ENCODE peak calls at places on chromosome 13, in four cellular contexts. One of them, this sample, is unnamed.

GRCh38 chr13:101346942-101347728 is 69.2 kb downstream of the NALCN start:
- DNase-seq in testis: no peak
- DNase-seq in Peyer's patch: no peak
- DNase-seq in H1: no peak
- DNase-seq in this sample: no peak

GRCh38 chr13:24709186-24709913 is 29.1 kb downstream of the ATP12A start:
- DNase-seq in testis: no peak
- DNase-seq in H1: no peak
- DNase-seq in Peyer's patch: peak; percentile 34
- DNase-seq in this sample: no peak

GRCh38 chr13:101384929-101385328 is 31.4 kb downstream of the NALCN start:
- DNase-seq in H1: no peak
- DNase-seq in Peyer's patch: no peak
- DNase-seq in testis: no peak
- DNase-seq in this sample: no peak

GRCh38 chr13:29162638-29163037 is 342.5 kb downstream of the MTUS2 start:
- DNase-seq in testis: no peak
- DNase-seq in H1: no peak
- DNase-seq in Peyer's patch: no peak
- DNase-seq in this sample: no peak

GRCh38 chr13:109301711-109302110 is 484.7 kb downstream of the IRS2 start:
- DNase-seq in Peyer's patch: no peak
- DNase-seq in testis: no peak
- DNase-seq in H1: no peak
- DNase-seq in this sample: no peak

GRCh38 chr13:39159393-39159792 is 121.1 kb downstream of the NHLRC3 start:
- DNase-seq in testis: no peak
- DNase-seq in Peyer's patch: no peak
- DNase-seq in H1: no peak
- DNase-seq in this sample: no peak

GRCh38 chr13:106104281-106104901 is 431.1 kb downstream of the EFNB2 start:
- DNase-seq in Peyer's patch: no peak
- DNase-seq in testis: no peak
- DNase-seq in H1: no peak
- DNase-seq in this sample: no peak

GRCh38 chr13:27359203-27359821 is 65.1 kb upstream of the GTF3A start:
- DNase-seq in H1: no peak
- DNase-seq in testis: peak; percentile 81
- DNase-seq in Peyer's patch: peak; percentile 64
- DNase-seq in this sample: peak; percentile 85

GRCh38 chr13:26459276-26460131 is 98.0 kb upstream of the WASF3 start:
- DNase-seq in H1: no peak
- DNase-seq in Peyer's patch: no peak
- DNase-seq in testis: no peak
- DNase-seq in this sample: peak; percentile 30

GRCh38 chr13:65926750-65927171 is 1303.4 kb downstream of the PCDH9 start:
- DNase-seq in H1: peak; percentile 29
- DNase-seq in Peyer's patch: no peak
- DNase-seq in testis: no peak
- DNase-seq in this sample: peak; percentile 2

GRCh38 chr13:23979361-23980159 is 82.3 kb upstream of the C1QTNF9B start:
- DNase-seq in H1: no peak
- DNase-seq in testis: peak; percentile 72
- DNase-seq in Peyer's patch: peak; percentile 23
- DNase-seq in this sample: peak; percentile 9

GRCh38 chr13:65085977-65086376 is 2144.2 kb downstream of the PCDH9 start:
- DNase-seq in Peyer's patch: no peak
- DNase-seq in H1: no peak
- DNase-seq in testis: no peak
- DNase-seq in this sample: no peak

GRCh38 chr13:104683789-104684188 is 1617.6 kb upstream of the SLC10A2 start:
- DNase-seq in H1: no peak
- DNase-seq in testis: no peak
- DNase-seq in Peyer's patch: no peak
- DNase-seq in this sample: no peak

GRCh38 chr13:43831088-43831487 is 44.3 kb upstream of the ENOX1 start:
- DNase-seq in testis: no peak
- DNase-seq in H1: no peak
- DNase-seq in Peyer's patch: no peak
- DNase-seq in this sample: no peak

GRCh38 chr13:100434010-100434763 is 154.4 kb downstream of the GGACT start:
- DNase-seq in H1: no peak
- DNase-seq in Peyer's patch: no peak
- DNase-seq in testis: no peak
- DNase-seq in this sample: no peak

GRCh38 chr13:77047649-77048343 is 20.8 kb upstream of the FBXL3 start:
- DNase-seq in H1: no peak
- DNase-seq in Peyer's patch: no peak
- DNase-seq in testis: no peak
- DNase-seq in this sample: no peak

GRCh38 chr13:111186305-111186930 is 71.3 kb downstream of the ARHGEF7 start:
- DNase-seq in Peyer's patch: no peak
- DNase-seq in testis: no peak
- DNase-seq in H1: no peak
- DNase-seq in this sample: no peak

GRCh38 chr13:111184685-111185401 is 69.7 kb downstream of the ARHGEF7 start:
- DNase-seq in Peyer's patch: peak; percentile 88
- DNase-seq in H1: no peak
- DNase-seq in testis: no peak
- DNase-seq in this sample: no peak

GRCh38 chr13:111183087-111183645 is 68.1 kb downstream of the ARHGEF7 start:
- DNase-seq in H1: no peak
- DNase-seq in testis: no peak
- DNase-seq in Peyer's patch: no peak
- DNase-seq in this sample: no peak

GRCh38 chr13:111181977-111182376 is 66.9 kb downstream of the ARHGEF7 start:
- DNase-seq in testis: no peak
- DNase-seq in Peyer's patch: no peak
- DNase-seq in H1: no peak
- DNase-seq in this sample: no peak

DNA sequence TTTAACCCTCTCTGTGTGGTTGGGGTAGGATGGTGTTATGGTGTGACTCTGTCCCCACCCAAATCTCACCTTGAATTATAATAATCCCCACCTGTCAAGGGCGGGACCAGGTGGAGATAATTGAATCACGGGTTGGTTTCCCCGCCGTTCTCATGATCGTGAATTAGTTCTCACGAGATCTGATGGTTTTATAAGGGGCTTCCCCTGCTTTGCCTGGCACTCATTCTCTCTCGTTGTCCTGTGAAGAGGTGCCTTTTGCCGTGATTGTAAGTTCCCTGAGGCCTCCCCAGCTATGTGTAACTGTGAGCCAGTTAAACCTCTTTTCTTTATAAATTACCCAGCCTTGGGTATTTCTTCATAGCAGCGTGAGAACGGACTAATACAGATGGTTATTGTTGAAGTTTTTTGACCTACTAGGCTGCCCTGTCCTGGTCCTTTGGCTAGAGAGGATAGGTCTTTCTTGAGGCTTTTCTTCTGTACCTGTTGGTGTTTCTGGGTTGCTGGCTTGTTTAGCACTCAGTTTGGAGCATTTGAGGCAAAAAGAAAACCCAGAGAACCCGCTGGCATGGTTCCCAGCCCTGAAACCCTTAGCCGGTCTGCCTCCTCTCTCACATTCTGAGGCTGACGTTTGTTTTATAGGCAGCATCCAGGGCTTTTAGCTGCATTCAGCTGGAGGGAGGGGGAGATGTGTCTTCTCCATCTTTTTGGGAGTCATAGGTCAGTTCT is 69.0 kb downstream of the ARHGEF7 start:
- DNase-seq in H1: no peak
- DNase-seq in testis: no peak
- DNase-seq in Peyer's patch: no peak
- DNase-seq in this sample: no peak
- TF ChIP-seq POLR2A in H1: no peak
- TF ChIP-seq POLR2A in testis: no peak
- TF ChIP-seq POLR2A in Peyer's patch: no peak
- TF ChIP-seq POLR2A in this sample: no peak

GRCh38 chr13:45336025-45336800 is 4.8 kb downstream of the TPT1 start:
- DNase-seq in H1: no peak
- DNase-seq in testis: no peak
- DNase-seq in Peyer's patch: no peak
- DNase-seq in this sample: no peak
- TF ChIP-seq POLR2A in H1: peak; percentile 86
- TF ChIP-seq POLR2A in testis: no peak
- TF ChIP-seq POLR2A in Peyer's patch: no peak
- TF ChIP-seq POLR2A in this sample: peak; percentile 31

DNA sequence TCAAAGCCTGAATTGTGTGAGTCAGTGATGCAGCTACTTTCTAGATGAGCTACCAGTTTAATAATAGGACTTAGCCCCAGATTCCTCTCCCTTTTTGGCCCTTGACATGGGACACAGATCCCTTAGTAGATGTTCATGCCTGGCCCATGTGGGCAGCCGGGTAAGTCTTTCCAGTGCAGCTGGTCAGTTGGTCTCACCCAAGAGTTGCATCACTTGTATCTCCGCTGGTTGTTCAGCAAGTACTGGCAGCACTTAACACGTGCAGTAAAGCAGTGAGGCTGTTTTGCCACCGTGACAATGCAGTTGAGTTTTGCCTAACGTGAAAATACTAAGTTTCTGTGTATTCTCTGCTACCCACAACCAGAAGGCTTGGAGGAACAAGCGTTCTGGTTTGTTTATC is 50.1 kb downstream of the ARHGEF7 start:
- DNase-seq in testis: no peak
- DNase-seq in Peyer's patch: no peak
- DNase-seq in H1: no peak
- DNase-seq in this sample: no peak
- TF ChIP-seq POLR2A in testis: no peak
- TF ChIP-seq POLR2A in Peyer's patch: no peak
- TF ChIP-seq POLR2A in H1: no peak
- TF ChIP-seq POLR2A in this sample: no peak

GRCh38 chr13:31846984-31847752 is 107.8 kb downstream of the RXFP2 start:
- DNase-seq in H1: no peak
- DNase-seq in Peyer's patch: no peak
- DNase-seq in testis: peak; percentile 17
- DNase-seq in this sample: no peak

GRCh38 chr13:31850041-31850440 is 110.7 kb downstream of the RXFP2 start:
- DNase-seq in testis: no peak
- DNase-seq in Peyer's patch: no peak
- DNase-seq in H1: no peak
- DNase-seq in this sample: no peak

GRCh38 chr13:31851201-31851600 is 111.9 kb downstream of the RXFP2 start:
- DNase-seq in Peyer's patch: no peak
- DNase-seq in H1: no peak
- DNase-seq in testis: no peak
- DNase-seq in this sample: no peak

GRCh38 chr13:31848621-31849020 is 109.3 kb downstream of the RXFP2 start:
- DNase-seq in Peyer's patch: no peak
- DNase-seq in testis: no peak
- DNase-seq in H1: no peak
- DNase-seq in this sample: no peak

DNA sequence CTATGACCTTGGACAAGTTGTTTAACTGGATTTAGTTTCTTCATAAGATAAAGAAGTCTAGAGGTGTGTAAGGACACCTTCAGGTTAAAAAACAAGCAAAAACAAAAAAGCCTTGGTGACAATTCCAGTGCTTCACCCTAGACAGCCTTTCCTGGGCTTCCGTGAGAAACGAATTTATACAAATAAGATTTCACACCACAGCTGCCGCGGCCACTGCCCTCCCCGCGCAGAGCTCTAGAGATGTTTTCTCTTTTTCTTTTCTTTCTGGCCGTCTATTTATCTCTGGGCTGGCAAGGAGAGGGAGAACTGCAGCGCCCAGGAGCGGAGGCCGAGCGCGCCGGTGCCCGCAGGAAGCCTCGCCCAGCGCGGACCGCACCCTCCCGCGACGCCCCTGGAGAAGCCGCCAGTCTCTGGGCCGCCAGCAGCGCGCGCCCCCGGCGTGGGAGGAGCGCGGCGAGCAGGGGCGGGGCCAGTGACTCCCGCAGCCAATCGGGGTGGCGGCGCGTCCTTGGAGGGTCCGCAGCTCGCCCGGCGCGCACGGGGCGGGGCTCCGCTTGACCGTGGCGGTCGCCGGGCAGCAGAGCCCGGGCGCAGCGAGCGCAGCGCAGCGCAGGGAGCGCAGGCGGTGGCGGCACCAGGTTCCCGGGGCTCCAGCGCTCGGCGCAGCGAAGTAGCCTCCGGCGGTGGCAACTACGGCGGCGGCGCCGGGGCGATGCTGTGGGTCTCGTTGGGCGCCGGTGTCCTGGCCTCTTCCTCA is 107.0 kb downstream of the RXFP2 start:
- DNase-seq in H1: peak; percentile 58
- DNase-seq in Peyer's patch: peak; percentile 44
- DNase-seq in testis: peak; percentile 93
- DNase-seq in this sample: peak; percentile 83
- TF ChIP-seq POLR2A in H1: peak; percentile 20
- TF ChIP-seq POLR2A in Peyer's patch: no peak
- TF ChIP-seq POLR2A in testis: no peak
- TF ChIP-seq POLR2A in this sample: no peak

GRCh38 chr13:49997935-49998334 is 1.1 kb downstream of the TRIM13 start:
- DNase-seq in testis: no peak
- DNase-seq in H1: no peak
- DNase-seq in Peyer's patch: no peak
- DNase-seq in this sample: peak; percentile 44

GRCh38 chr13:49995535-49996165 is 1.2 kb upstream of the TRIM13 start:
- DNase-seq in H1: no peak
- DNase-seq in Peyer's patch: peak; percentile 22
- DNase-seq in testis: no peak
- DNase-seq in this sample: peak; percentile 66

GRCh38 chr13:49996166-49996915 is 501 bp upstream of the TRIM13 start:
- DNase-seq in H1: peak; percentile 60
- DNase-seq in testis: peak; percentile 92
- DNase-seq in Peyer's patch: peak; percentile 88
- DNase-seq in this sample: peak; percentile 95

GRCh38 chr13:49998714-49999624 is 2.1 kb downstream of the TRIM13 start:
- DNase-seq in Peyer's patch: no peak
- DNase-seq in testis: no peak
- DNase-seq in H1: peak; percentile 67
- DNase-seq in this sample: no peak

DNA sequence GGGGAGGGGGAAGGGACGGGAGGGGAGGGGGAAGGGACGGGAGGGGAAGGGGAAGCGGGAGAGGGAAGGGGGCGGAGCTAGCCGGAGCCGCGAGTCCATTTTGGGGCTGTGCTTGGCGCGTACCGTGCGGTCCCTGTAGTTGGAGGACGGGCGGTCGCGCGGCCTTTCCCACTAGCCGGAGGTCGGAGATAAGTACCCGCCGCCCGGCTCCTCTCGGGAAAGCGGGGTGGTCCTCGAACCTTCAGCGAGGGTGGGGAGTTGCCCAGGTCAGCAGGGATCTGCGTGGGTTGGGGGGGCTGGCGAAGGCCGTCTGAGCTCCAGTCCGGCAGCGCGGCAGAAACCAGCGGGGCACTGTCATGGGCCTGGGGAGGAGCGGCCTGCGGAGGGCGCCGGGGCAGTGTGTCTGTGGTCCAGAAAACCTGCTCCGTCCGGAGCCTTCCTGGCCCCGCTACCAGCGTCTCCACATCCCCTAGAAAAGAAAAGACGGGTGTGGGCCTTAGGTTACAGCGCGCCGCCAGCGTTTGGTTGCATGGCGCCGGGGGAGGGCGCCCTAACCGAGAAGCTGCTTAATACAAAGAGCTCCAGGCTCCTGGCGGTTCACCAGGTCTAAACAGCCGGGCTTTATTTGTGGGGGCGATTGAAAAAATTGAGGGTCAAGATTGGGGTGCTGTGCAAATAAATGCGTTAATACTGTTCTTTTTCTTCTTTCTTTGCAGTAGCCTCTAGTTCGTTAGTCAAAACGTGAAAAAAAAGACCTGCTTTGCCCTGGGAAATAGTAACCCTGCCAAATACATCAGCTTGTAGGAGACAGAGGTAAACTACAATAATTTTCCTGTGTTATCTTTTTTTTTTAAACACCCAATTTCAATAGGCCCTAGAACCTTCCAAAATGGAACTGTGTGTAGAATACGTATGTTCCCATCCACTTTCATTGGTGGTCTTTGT is at the start of gene TRIM13:
- DNase-seq in testis: peak; percentile 94
- DNase-seq in Peyer's patch: peak; percentile 91
- DNase-seq in H1: peak; percentile 53
- DNase-seq in this sample: peak; percentile 96
- TF ChIP-seq POLR2A in testis: peak; percentile 45
- TF ChIP-seq POLR2A in Peyer's patch: peak; percentile 60
- TF ChIP-seq POLR2A in H1: peak; percentile 89
- TF ChIP-seq POLR2A in this sample: peak; percentile 77